ENCODE peak calls at places on chromosome 20, in four cellular contexts. M is hepatocyte, B is ovary, Y is AG04450. D is an unnamed sample.

GRCh38 chr20:53839423-53840176 is 230.8 kb downstream of the BCAS1 start:
- DNase-seq in B (no peak), Y (no peak), M (no peak), D (no peak)

GRCh38 chr20:16974080-16974854 is 226.1 kb downstream of the OTOR start:
- DNase-seq in M (no peak), Y (no peak), B (no peak), D (no peak)

GRCh38 chr20:32945710-32946221 is 58.5 kb downstream of the SUN5 start:
- DNase-seq in Y (peak), B (no peak), M (no peak), D (peak)

GRCh38 chr20:688809-689208 is 13.2 kb upstream of the SCRT2 start:
- DNase-seq in Y (no peak), M (peak), B (no peak), D (no peak)

GRCh38 chr20:57400821-57401564 is 9.8 kb downstream of the RBM38 start:
- DNase-seq in Y (no peak), B (peak), M (no peak), D (no peak)

GRCh38 chr20:47541355-47541922 is 39.8 kb downstream of the NCOA3 start:
- DNase-seq in M (no peak), B (no peak), Y (no peak), D (no peak)

GRCh38 chr20:22333885-22334545 is 250.4 kb downstream of the FOXA2 start:
- DNase-seq in Y (peak), M (peak), B (no peak), D (peak)

GRCh38 chr20:52490715-52491430 is 299.3 kb upstream of the ZFP64 start:
- DNase-seq in B (no peak), Y (peak), M (peak), D (peak)

GRCh38 chr20:16064991-16065707 is 508.1 kb downstream of the KIF16B start:
- DNase-seq in B (no peak), Y (peak), M (no peak), D (no peak)

GRCh38 chr20:63284981-63285524 is 7.9 kb upstream of the COL20A1 start:
- DNase-seq in M (no peak), Y (no peak), B (no peak), D (no peak)
- H3K27ac ChIP-seq in M (no peak), Y (no peak), B (no peak), D (no peak)

GRCh38 chr20:8536219-8536618 is 404.2 kb downstream of the PLCB1 start:
- DNase-seq in B (no peak), Y (no peak), M (no peak), D (no peak)
- H3K4me3 ChIP-seq in B (no peak), Y (no peak), M (no peak), D (no peak)

GRCh38 chr20:9311132-9311531 is 203.3 kb upstream of the LAMP5 start:
- DNase-seq in Y (no peak), B (no peak), M (no peak), D (no peak)
- H3K27ac ChIP-seq in Y (no peak), B (no peak), M (no peak), D (no peak)

DNA sequence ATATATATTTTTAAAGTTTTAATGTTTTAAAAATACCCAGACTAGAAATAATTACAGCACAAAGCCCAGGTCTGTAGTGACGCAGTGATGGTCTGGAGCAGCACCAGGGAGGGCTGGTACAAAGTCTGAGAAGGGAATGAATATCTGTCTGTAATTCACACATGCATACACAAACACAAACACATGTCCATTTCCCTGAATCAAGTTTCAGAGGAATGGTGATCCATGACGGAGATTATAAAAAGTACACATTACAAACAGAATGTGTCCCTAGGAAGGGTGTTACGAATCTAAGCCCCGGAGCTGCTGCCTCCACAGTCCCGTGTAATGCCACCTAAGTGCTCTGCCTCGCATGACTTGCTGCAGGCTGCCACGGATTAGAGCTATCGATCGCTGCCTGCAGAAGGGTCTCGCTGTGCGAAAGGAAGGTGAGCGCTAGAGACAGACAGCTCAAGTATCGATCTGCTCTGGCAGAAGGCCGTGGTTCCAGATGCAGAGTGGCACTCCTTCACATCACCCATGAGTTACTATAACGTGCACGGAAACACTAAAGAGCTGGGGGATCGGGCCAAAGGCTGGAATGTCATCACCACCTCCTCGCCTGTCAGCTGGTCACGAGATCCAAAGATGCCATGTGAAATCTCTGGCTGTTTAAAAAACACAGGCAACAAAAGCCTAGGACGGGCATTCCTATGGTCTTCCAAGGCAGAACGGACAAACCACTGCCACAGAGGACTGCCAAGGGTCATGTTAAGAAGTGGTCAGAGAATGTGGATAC is 87.1 kb downstream of the INSM1 start:
- DNase-seq in B (no peak), Y (no peak), M (no peak), D (no peak)
- H3K4me3 ChIP-seq in B (no peak), Y (no peak), M (no peak), D (no peak)

GRCh38 chr20:2385496-2385895 is 4.8 kb downstream of the TGM6 start:
- DNase-seq in B (no peak), Y (no peak), M (no peak), D (no peak)

GRCh38 chr20:2387580-2387979 is 6.9 kb downstream of the TGM6 start:
- DNase-seq in Y (no peak), B (no peak), M (no peak), D (no peak)

GRCh38 chr20:2385026-2385425 is 4.3 kb downstream of the TGM6 start:
- DNase-seq in B (no peak), M (no peak), Y (no peak), D (no peak)

GRCh38 chr20:2386516-2387179 is 5.9 kb downstream of the TGM6 start:
- DNase-seq in M (no peak), B (no peak), Y (no peak), D (no peak)

GRCh38 chr20:2387180-2387577 is 6.5 kb downstream of the TGM6 start:
- DNase-seq in Y (no peak), B (no peak), M (peak), D (peak)
- H3K27ac ChIP-seq in Y (no peak), B (no peak), M (no peak), D (no peak)

GRCh38 chr20:44770480-44771171 is 25.0 kb downstream of the KCNK15 start:
- DNase-seq in Y (no peak), B (no peak), M (no peak), D (peak)

GRCh38 chr20:44771172-44771535 is 25.5 kb downstream of the KCNK15 start:
- DNase-seq in B (no peak), M (no peak), Y (no peak), D (no peak)

GRCh38 chr20:44772636-44773035 is 27.0 kb downstream of the KCNK15 start:
- DNase-seq in M (no peak), B (no peak), Y (no peak), D (no peak)

GRCh38 chr20:44776977-44777376 is 31.3 kb downstream of the KCNK15 start:
- DNase-seq in Y (no peak), B (no peak), M (peak), D (peak)

GRCh38 chr20:44773070-44773829 is 27.6 kb downstream of the KCNK15 start:
- DNase-seq in Y (no peak), B (no peak), M (no peak), D (no peak)
- H3K4me3 ChIP-seq in Y (no peak), B (no peak), M (no peak), D (no peak)